ENCODE peak calls at places on chromosome 2, in nine cellular contexts. R is stimulated activated CD4-positive, alpha-beta T cell treated with anti-CD3 and anti-CD28 coated beads, Interleukin-4, amount 100 ng/mL, for 1 hour; M is HEK293T; J is ovary; H is OCI-M1; D is LoVo; I is H7; A is right lobe of liver; K is astrocyte of the spinal cord. B is an unnamed sample.

GRCh38 chr2:236628981-236629605 is 59.5 kb downstream of the ACKR3 start:
- DNase-seq in R (no peak), M (no peak), J (no peak), H (no peak), D (no peak), I (no peak), A (no peak), K (no peak), B (no peak)

GRCh38 chr2:120109186-120110061 is 96.5 kb downstream of the EPB41L5 start:
- DNase-seq in R (no peak), M (peak), J (no peak), H (peak), D (no peak), I (no peak), A (no peak), K (peak), B (peak)

GRCh38 chr2:150690870-150691269 is 203.4 kb upstream of the RND3 start:
- DNase-seq in R (no peak), M (no peak), J (no peak), H (no peak), D (no peak), I (no peak), A (no peak), K (no peak), B (no peak)

GRCh38 chr2:170271340-170271739 is 93.4 kb downstream of the MYO3B start:
- DNase-seq in R (no peak), M (no peak), J (no peak), H (no peak), D (no peak), I (no peak), A (no peak), K (no peak), B (no peak)

GRCh38 chr2:127996160-127996559 is 31.7 kb downstream of the SAP130 start:
- DNase-seq in R (no peak), M (no peak), J (no peak), H (no peak), D (no peak), I (no peak), A (no peak), K (no peak), B (no peak)

GRCh38 chr2:30410217-30410616 is 36.8 kb upstream of the LCLAT1 start:
- DNase-seq in R (no peak), M (no peak), J (no peak), H (peak), D (no peak), I (no peak), A (no peak), K (peak), B (no peak)

GRCh38 chr2:239154971-239155805 is 245.6 kb downstream of the HDAC4 start:
- DNase-seq in R (no peak), M (no peak), J (peak), H (no peak), D (no peak), I (no peak), A (peak), K (no peak), B (no peak)

GRCh38 chr2:108194409-108195132 is 45.2 kb upstream of the SULT1C3 start:
- DNase-seq in R (no peak), M (no peak), J (no peak), H (peak), D (peak), I (no peak), A (no peak), K (no peak), B (no peak)

B was measured in small intestine.